ENCODE peak calls at places on chromosomes 7 and 10, in five cellular contexts. U is effector CD4-positive, alpha-beta T cell; R is naive thymus-derived CD4-positive, alpha-beta T cell; E is NCI-H2029 treated with DMSO at 0.1 percent for 48 hours; F is anterior cingulate cortex. A is an unnamed sample.

GRCh38 chr7:43396193-43396747 is 186.6 kb upstream of the STK17A start:
- DNase-seq in F (no peak), U (no peak), E (no peak), R (no peak), A (no peak)

GRCh38 chr7:133345690-133346421 is 93.0 kb downstream of the EXOC4 start:
- DNase-seq in U (no peak), E (no peak), R (no peak), F (no peak), A (no peak)

GRCh38 chr10:42934842-42935241 is 142.0 kb upstream of the RET start:
- DNase-seq in R (no peak), E (no peak), U (no peak), F (no peak), A (no peak)

GRCh38 chr10:50416181-50416824 is 165.0 kb upstream of the ASAH2 start:
- DNase-seq in R (no peak), F (no peak), U (no peak), E (no peak), A (no peak)

GRCh38 chr10:17671307-17671706 is 27.4 kb downstream of the STAM start:
- DNase-seq in E (no peak), F (no peak), U (no peak), R (no peak), A (no peak)

GRCh38 chr10:12690525-12691139 is 310.9 kb downstream of the CCDC3 start:
- DNase-seq in E (no peak), F (no peak), U (no peak), R (no peak), A (no peak)

GRCh38 chr7:4791738-4792536 is 16.5 kb downstream of the AP5Z1 start:
- DNase-seq in E (no peak), R (peak; percentile 69), F (peak; percentile 76), U (peak; percentile 70), A (peak; percentile 62)

GRCh38 chr10:44899450-44900080 is 11.6 kb upstream of the TMEM72 start:
- DNase-seq in U (no peak), E (no peak), R (no peak), F (no peak), A (no peak)

GRCh38 chr7:150983893-150984368 is 5.8 kb upstream of the KCNH2 start:
- DNase-seq in F (no peak), E (no peak), U (peak; percentile 34), R (peak; percentile 38), A (no peak)

GRCh38 chr10:133438711-133439273 is 14.4 kb upstream of the SPRN start:
- DNase-seq in F (no peak), U (no peak), E (no peak), R (no peak), A (no peak)

GRCh38 chr10:103510791-103511757 is 17.6 kb downstream of the NEURL1 start:
- DNase-seq in F (no peak), R (no peak), U (no peak), E (no peak), A (no peak)

GRCh38 chr7:68015565-68016532 is 1019.2 kb downstream of the TYW1 start:
- DNase-seq in R (no peak), U (no peak), E (no peak), F (no peak), A (no peak)

GRCh38 chr10:30491204-30491603 is 57.2 kb downstream of the MAP3K8 start:
- DNase-seq in U (no peak), R (no peak), F (no peak), E (no peak), A (no peak)

GRCh38 chr10:121961456-121961855 is 13.6 kb downstream of the NSMCE4A start:
- DNase-seq in U (no peak), E (no peak), F (no peak), R (no peak), A (no peak)

GRCh38 chr10:91350651-91351081 is 59.5 kb upstream of the HECTD2 start:
- DNase-seq in U (no peak), F (no peak), E (no peak), R (no peak), A (no peak)

GRCh38 chr10:3426190-3426845 is 253.7 kb upstream of the PITRM1 start:
- DNase-seq in R (no peak), F (no peak), U (no peak), E (no peak), A (no peak)

GRCh38 chr10:130924138-130924819 is 387.2 kb downstream of the TCERG1L start:
- DNase-seq in E (no peak), F (no peak), U (no peak), R (no peak), A (no peak)

GRCh38 chr10:52755297-52756062 is 17.1 kb downstream of the MBL2 start:
- DNase-seq in R (no peak), E (no peak), U (no peak), F (no peak), A (no peak)

GRCh38 chr10:70600512-70601395 is 1.8 kb downstream of the PRF1 start:
- DNase-seq in F (no peak), E (no peak), R (no peak), U (no peak), A (no peak)

GRCh38 chr10:13787015-13787421 is 200.3 kb downstream of the PRPF18 start:
- DNase-seq in E (no peak), U (peak; percentile 77), F (no peak), R (peak; percentile 93), A (peak; percentile 76)

GRCh38 chr10:14302035-14302434 is 28.7 kb downstream of the FRMD4A start:
- DNase-seq in F (no peak), E (no peak), R (no peak), U (no peak), A (no peak)

GRCh38 chr7:157612664-157613561 is 276.1 kb downstream of the DNAJB6 start:
- DNase-seq in R (peak; percentile 83), E (peak; percentile 8), F (no peak), U (peak; percentile 55), A (peak; percentile 40)

GRCh38 chr10:12067336-12067735 is 1.4 kb upstream of the DHTKD1 start:
- DNase-seq in F (no peak), R (no peak), E (no peak), U (no peak), A (no peak)

GRCh38 chr7:115724400-115725056 is 306.0 kb downstream of the TFEC start:
- DNase-seq in E (peak; percentile 96), F (no peak), U (no peak), R (no peak), A (no peak)

GRCh38 chr10:105834261-105835059 is 1193.4 kb downstream of the SORCS3 start:
- DNase-seq in F (no peak), R (no peak), E (no peak), U (no peak), A (no peak)

GRCh38 chr7:140904081-140904480 is 20.6 kb downstream of the BRAF start:
- DNase-seq in R (no peak), F (no peak), E (no peak), U (no peak), A (no peak)

GRCh38 chr10:110798340-110798739 is 73.4 kb upstream of the PDCD4 start:
- DNase-seq in F (no peak), R (no peak), U (no peak), E (no peak), A (no peak)

GRCh38 chr10:121792198-121792597 is 135.6 kb downstream of the ATE1 start:
- DNase-seq in F (no peak), U (no peak), R (no peak), E (no peak), A (no peak)

GRCh38 chr10:75616874-75617478 is 185.6 kb downstream of the LRMDA start:
- DNase-seq in E (no peak), U (no peak), F (no peak), R (no peak), A (no peak)

GRCh38 chr7:25215694-25216335 is 12.5 kb downstream of the NPVF start:
- DNase-seq in E (no peak), U (no peak), F (no peak), R (no peak), A (no peak)

A was measured in effector memory CD4-positive, alpha-beta T cell.